ENCODE peak calls at places on chromosomes 1 and 21, in six cellular contexts. J is PC-9, Q is thoracic aorta, S is mesenchymal stem cell, K is adipocyte, N is K562. X is an unnamed sample. For H3K4me1, the result is how much of the 10 kb centered on the place peaks cover.

GRCh38 chr1:88998716-88999115 is 6.3 kb upstream of the KYAT3 start:
- DNase-seq in J (peak), Q (no peak), S (peak), K (peak), N (peak), X (peak)

GRCh38 chr1:85580046-85580411 is 532 bp upstream of the CCN1 start:
- DNase-seq in J (peak), Q (no peak), S (peak), K (peak), N (no peak), X (no peak)

GRCh38 chr21:44854664-44855446 is 18.6 kb downstream of the PTTG1IP start:
- DNase-seq in J (no peak), Q (no peak), S (no peak), K (no peak), N (peak), X (no peak)

GRCh38 chr1:201542166-201543045 is 3.5 kb downstream of the NAV1 start:
- DNase-seq in J (no peak), Q (no peak), S (peak), K (peak), N (peak), X (no peak)

GRCh38 chr1:145701306-145701862 is 5.8 kb downstream of the PDZK1 start:
- DNase-seq in J (no peak), Q (no peak), S (peak), K (peak), N (no peak), X (no peak)

GRCh38 chr21:15853126-15853525 is 123.3 kb downstream of the USP25 start:
- DNase-seq in J (no peak), Q (no peak), S (no peak), K (no peak), N (no peak), X (no peak)

GRCh38 chr21:38487906-38488639 is 10.2 kb downstream of the ERG start:
- DNase-seq in J (no peak), Q (no peak), S (no peak), K (no peak), N (no peak), X (no peak)

GRCh38 chr1:211309617-211310016 is 17.0 kb upstream of the TRAF5 start:
- DNase-seq in J (no peak), Q (no peak), S (no peak), K (no peak), N (peak), X (no peak)

GRCh38 chr1:151583796-151584195 is 28.1 kb upstream of the SNX27 start:
- DNase-seq in J (no peak), Q (no peak), S (no peak), K (no peak), N (no peak), X (no peak)

GRCh38 chr1:159923203-159924024 is 1.9 kb downstream of the TAGLN2 start:
- DNase-seq in J (peak), Q (peak), S (peak), K (peak), N (peak), X (peak)

GRCh38 chr1:61079276-61079897 is 3.0 kb upstream of the NFIA start:
- DNase-seq in J (no peak), Q (no peak), S (peak), K (no peak), N (no peak), X (peak)

GRCh38 chr21:32248616-32249550 is 30.0 kb downstream of the MIS18A start:
- DNase-seq in J (no peak), Q (no peak), S (no peak), K (no peak), N (no peak), X (no peak)

GRCh38 chr1:183135336-183135735 is 50.7 kb upstream of the LAMC2 start:
- DNase-seq in J (no peak), Q (no peak), S (no peak), K (no peak), N (no peak), X (no peak)

GRCh38 chr1:229209816-229210215 is 61.1 kb upstream of the RAB4A start:
- DNase-seq in J (no peak), Q (no peak), S (peak), K (no peak), N (no peak), X (no peak)

GRCh38 chr21:44742418-44743153 is 31.2 kb upstream of the TSPEAR start:
- DNase-seq in J (no peak), Q (no peak), S (no peak), K (peak), N (no peak), X (no peak)

DNA sequence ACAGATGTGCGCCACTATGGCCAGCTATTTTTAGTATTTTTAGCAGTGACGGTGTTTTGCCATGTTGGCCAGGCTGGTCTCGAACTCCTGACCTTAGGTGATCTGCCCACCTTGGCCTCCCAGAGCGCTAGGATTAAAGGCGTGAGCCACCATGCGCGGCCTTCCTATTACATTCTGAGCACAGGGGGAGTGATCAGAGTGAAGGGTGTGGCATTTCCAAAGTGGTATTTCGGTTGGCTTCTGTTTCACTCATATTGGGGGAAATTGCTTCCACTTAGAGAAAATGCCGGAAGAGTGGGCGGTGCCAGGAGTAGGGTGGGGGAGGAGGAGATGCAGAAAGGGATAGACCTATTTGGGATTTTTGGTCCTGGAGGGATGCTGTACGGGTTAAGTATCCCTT is 4.3 kb downstream of the PIK3CD start:
- DNase-seq in J (no peak), Q (no peak), S (no peak), K (no peak), N (no peak), X (no peak)
- H3K4me1 ChIP-seq in J (under half), Q (under half), S (under half), K (under half), N (half or more), X (under half)

DNA sequence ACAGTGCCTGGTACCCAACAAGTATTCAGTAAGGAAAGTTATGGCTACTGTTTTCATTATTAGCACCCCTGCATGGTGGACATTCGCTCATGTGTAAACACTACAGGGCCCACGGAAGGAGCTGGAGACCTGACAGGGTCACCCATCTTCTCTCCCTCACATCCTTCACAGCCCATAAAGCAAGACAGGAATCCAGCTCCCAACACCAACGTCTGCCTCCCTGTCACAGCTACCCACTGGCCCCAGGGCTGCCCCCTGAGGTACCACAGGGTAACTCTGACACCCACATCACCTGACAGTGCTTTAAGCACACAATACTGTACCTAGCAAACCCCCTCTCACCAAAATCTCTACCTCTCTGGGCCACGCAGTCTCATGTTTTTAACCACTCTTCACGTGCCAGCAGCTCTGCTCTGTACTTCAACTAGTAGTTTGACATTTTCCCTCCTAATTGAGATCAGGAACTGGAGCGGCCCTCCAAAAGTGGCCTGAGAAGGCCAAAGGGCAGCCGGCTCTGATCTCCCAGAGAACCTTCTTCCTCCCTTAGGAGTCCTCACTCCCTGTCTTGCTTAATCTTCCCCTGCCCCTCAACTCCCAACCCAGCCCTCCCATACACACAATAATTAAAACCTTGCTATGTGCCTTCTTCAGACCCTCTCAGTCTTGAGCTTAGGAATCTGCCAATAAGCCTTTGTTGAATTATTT is 76.8 kb downstream of the CD34 start:
- DNase-seq in J (no peak), Q (no peak), S (no peak), K (no peak), N (no peak), X (no peak)
- H3K4me1 ChIP-seq in J (under half), Q (under half), S (under half), K (under half), N (under half), X (under half)

GRCh38 chr1:172902861-172903381 is 147.8 kb downstream of the TNFSF18 start:
- DNase-seq in J (no peak), Q (no peak), S (peak), K (peak), N (no peak), X (no peak)
- H3K4me1 ChIP-seq in J (under half), Q (under half), S (under half), K (under half), N (under half), X (under half)

GRCh38 chr1:202568466-202569196 is 141.6 kb downstream of the SYT2 start:
- DNase-seq in J (no peak), Q (no peak), S (no peak), K (no peak), N (no peak), X (no peak)

GRCh38 chr1:202567747-202568146 is 142.5 kb downstream of the SYT2 start:
- DNase-seq in J (peak), Q (no peak), S (no peak), K (peak), N (no peak), X (no peak)

GRCh38 chr1:202563818-202564217 is 146.4 kb downstream of the SYT2 start:
- DNase-seq in J (no peak), Q (no peak), S (no peak), K (no peak), N (no peak), X (no peak)

GRCh38 chr1:202564958-202565497 is 145.2 kb downstream of the SYT2 start:
- DNase-seq in J (no peak), Q (no peak), S (no peak), K (no peak), N (no peak), X (peak)

GRCh38 chr1:202565890-202566289 is 144.4 kb downstream of the SYT2 start:
- DNase-seq in J (no peak), Q (no peak), S (no peak), K (no peak), N (no peak), X (no peak)
- H3K4me1 ChIP-seq in J (under half), Q (half or more), S (under half), K (half or more), N (under half), X (under half)

GRCh38 chr1:81799939-81800740 is 594 bp upstream of the ADGRL2 start:
- DNase-seq in J (peak), Q (no peak), S (peak), K (peak), N (no peak), X (peak)

GRCh38 chr1:81802601-81803422 is 2.1 kb downstream of the ADGRL2 start:
- DNase-seq in J (no peak), Q (peak), S (peak), K (peak), N (no peak), X (peak)

GRCh38 chr1:81800741-81801031 is at the start of gene ADGRL2:
- DNase-seq in J (no peak), Q (no peak), S (no peak), K (no peak), N (no peak), X (no peak)

GRCh38 chr1:81801834-81802531 is 1.2 kb downstream of the ADGRL2 start:
- DNase-seq in J (peak), Q (no peak), S (peak), K (peak), N (no peak), X (peak)

GRCh38 chr1:81801032-81801833 is 499 bp downstream of the ADGRL2 start:
- DNase-seq in J (peak), Q (peak), S (peak), K (peak), N (no peak), X (peak)
- H3K4me1 ChIP-seq in J (under half), Q (under half), S (under half), K (under half), N (under half), X (under half)

DNA sequence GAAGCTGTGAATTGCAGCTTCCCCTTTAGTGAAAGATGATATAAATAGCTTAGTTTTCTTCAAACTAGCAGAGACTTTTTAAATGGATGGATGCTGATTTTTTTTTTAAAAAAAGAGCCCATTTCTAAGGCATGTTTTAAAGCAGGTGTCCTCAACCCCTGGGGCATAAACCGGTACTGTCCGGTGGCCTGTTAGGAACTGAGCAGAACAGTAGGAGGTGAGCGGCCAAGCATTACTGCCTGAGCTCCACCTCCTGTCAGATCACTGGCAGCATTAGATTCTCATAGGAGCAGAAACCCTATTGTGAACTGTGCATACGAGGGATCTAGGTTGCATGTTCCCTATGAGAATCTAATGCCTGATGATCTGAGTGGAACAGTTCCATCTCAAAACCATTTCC is 31.2 kb downstream of the CR1L start:
- DNase-seq in J (no peak), Q (no peak), S (no peak), K (no peak), N (no peak), X (no peak)
- H3K4me1 ChIP-seq in J (under half), Q (under half), S (under half), K (under half), N (under half), X (under half)

GRCh38 chr1:32991819-32992488 is 27.3 kb upstream of the RNF19B start:
- DNase-seq in J (no peak), Q (no peak), S (no peak), K (no peak), N (no peak), X (no peak)

GRCh38 chr1:32993215-32993566 is 28.6 kb upstream of the RNF19B start:
- DNase-seq in J (no peak), Q (no peak), S (no peak), K (no peak), N (no peak), X (no peak)

GRCh38 chr1:32990887-32991286 is 26.3 kb upstream of the RNF19B start:
- DNase-seq in J (peak), Q (no peak), S (no peak), K (no peak), N (no peak), X (no peak)

GRCh38 chr1:32991386-32991785 is 26.8 kb upstream of the RNF19B start:
- DNase-seq in J (no peak), Q (no peak), S (no peak), K (no peak), N (no peak), X (no peak)

GRCh38 chr1:32992489-32993214 is 28.0 kb upstream of the RNF19B start:
- DNase-seq in J (peak), Q (peak), S (peak), K (peak), N (peak), X (peak)
- H3K4me1 ChIP-seq in J (half or more), Q (under half), S (under half), K (under half), N (under half), X (under half)

GRCh38 chr1:21313146-21313885 is 23.1 kb upstream of the ECE1 start:
- DNase-seq in J (no peak), Q (no peak), S (peak), K (peak), N (no peak), X (peak)
- H3K4me1 ChIP-seq in J (under half), Q (under half), S (under half), K (half or more), N (under half), X (under half)